ENCODE peak calls at places on chromosomes 12 and 14, in seven cellular contexts. Q, N, Z, Y, R, U and V are unnamed samples.

GRCh38 chr14:35701531-35701930 is 107.6 kb downstream of the RALGAPA1 start:
- DNase-seq in Q (no peak), R (no peak), N (no peak), U (no peak), Y (no peak), Z (no peak), V (no peak)

GRCh38 chr12:46526231-46526630 is 153.7 kb upstream of the SLC38A2 start:
- DNase-seq in Q (no peak), Z (no peak), Y (no peak), R (no peak), N (no peak), U (no peak), V (no peak)

GRCh38 chr12:54932691-54933090 is 51.9 kb downstream of the TESPA1 start:
- DNase-seq in Y (no peak), N (no peak), Z (no peak), U (no peak), Q (no peak), R (no peak), V (no peak)

GRCh38 chr12:131928080-131928764 is 854 bp upstream of the PUS1 start:
- DNase-seq in R (peak), Q (peak), N (no peak), U (no peak), Y (no peak), Z (no peak), V (no peak)

GRCh38 chr12:100661300-100661951 is 87.9 kb downstream of the GAS2L3 start:
- DNase-seq in U (no peak), Z (peak), N (peak), R (no peak), Q (no peak), Y (no peak), V (no peak)

GRCh38 chr12:123779551-123779950 is 17.4 kb downstream of the DNAH10 start:
- DNase-seq in Y (no peak), Q (no peak), N (no peak), R (no peak), Z (no peak), U (no peak), V (no peak)

GRCh38 chr14:79510659-79511058 is 700.6 kb downstream of the DIO2 start:
- DNase-seq in R (peak), Y (no peak), N (peak), U (no peak), Q (no peak), Z (no peak), V (no peak)

GRCh38 chr12:105278043-105278697 is 42.2 kb upstream of the APPL2 start:
- DNase-seq in Z (no peak), U (peak), R (no peak), Q (no peak), N (no peak), Y (no peak), V (peak)

GRCh38 chr12:65086236-65086635 is 34.9 kb downstream of the WIF1 start:
- DNase-seq in Z (no peak), Y (no peak), Q (no peak), R (no peak), N (no peak), U (no peak), V (no peak)

GRCh38 chr14:27026097-27026496 is 428.3 kb upstream of the NOVA1 start:
- DNase-seq in U (no peak), Z (no peak), R (no peak), N (no peak), Q (no peak), Y (no peak), V (no peak)

GRCh38 chr14:105876829-105877228 is 350.4 kb downstream of the TMEM121 start:
- DNase-seq in N (no peak), Y (peak), U (no peak), Q (no peak), R (no peak), Z (no peak), V (no peak)

DNA sequence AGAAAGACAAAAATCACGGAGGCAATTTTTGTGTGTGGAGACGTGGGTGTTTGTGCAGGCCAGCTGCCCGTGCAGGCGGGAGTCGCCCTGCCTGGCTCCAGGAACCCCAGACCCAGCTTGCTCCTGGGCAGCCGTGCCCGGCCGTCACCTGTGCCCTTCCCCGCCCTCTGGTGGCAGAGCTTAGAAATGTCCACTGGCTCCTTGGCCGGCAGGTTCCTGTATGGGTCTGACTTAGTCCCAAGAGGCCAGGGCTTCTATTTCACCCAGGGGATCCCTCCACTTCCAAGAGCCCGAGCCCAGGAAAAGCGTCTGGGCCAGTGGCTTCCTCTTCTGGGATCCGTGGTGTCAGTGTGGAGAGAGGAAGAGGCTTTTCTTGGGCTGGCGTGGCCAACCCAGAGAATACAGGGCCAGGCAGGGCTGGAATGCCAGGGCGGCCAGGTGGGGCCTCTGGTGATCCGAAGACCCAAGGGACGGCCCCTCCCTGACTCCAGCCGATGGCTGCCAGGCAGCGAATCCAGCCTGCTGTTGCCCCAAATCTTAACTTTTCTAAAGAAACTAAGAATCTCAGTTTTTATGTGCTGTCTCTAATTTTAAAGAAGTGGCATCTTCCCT is 120.9 kb downstream of the TMEM132C start:
- DNase-seq in Z (peak), Y (no peak), R (no peak), U (peak), Q (no peak), N (no peak), V (no peak)
- TF ChIP-seq CTCF in Z (peak), Y (no peak), R (no peak), U (peak), Q (no peak), N (peak), V (peak)

DNA sequence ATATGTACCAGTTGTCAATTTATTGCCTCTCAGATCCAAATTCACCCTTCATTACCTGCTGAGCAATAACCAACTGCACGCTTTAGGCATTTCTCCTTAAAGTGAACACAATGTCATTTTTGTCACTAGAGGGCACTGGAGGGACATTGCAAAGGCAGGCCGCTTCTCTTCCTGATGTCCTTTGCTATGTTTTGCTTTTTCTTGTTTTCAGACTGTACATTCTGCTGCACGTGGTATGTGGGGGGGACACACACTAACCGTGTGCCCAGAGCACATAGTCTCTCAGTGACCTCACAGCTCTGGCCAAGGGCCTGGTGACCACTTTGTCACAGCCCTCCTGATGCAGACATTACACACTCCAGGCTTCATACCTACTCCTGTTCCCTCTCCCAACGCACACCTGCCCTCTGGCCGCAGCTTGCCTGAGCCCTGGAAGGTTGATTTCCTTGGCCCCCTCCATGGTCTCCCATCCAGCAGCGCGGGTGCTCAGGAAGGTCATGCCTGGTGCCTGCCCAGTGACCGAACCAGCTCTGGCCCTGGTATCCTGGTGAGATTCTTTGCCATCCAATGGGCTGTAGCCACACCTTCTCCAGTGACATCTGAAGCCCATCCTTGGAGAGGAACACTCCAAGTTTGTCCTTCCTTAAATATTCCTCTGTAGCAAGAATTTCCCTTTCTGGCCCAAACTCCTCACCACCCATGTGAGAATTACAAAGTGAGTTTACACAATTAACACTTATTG is 39.9 kb downstream of the MYO1H start:
- DNase-seq in Z (peak), U (no peak), R (peak), Y (no peak), N (peak), Q (peak), V (no peak)
- TF ChIP-seq CTCF in Z (peak), U (peak), R (peak), Y (no peak), N (peak), Q (peak), V (peak)

GRCh38 chr12:52020539-52021336 is 14.0 kb downstream of the TAMALIN start:
- DNase-seq in N (peak), Z (peak), R (peak), Y (peak), U (peak), Q (no peak), V (no peak)
- TF ChIP-seq CTCF in N (peak), Z (peak), R (peak), Y (peak), U (peak), Q (peak), V (peak)

GRCh38 chr14:104036250-104036649 is 49.2 kb upstream of the ASPG start:
- DNase-seq in Z (no peak), R (no peak), N (no peak), Q (no peak), U (no peak), Y (no peak), V (no peak)
- TF ChIP-seq CTCF in Z (no peak), R (no peak), N (no peak), Q (no peak), U (no peak), Y (no peak), V (no peak)

GRCh38 chr12:66143868-66144267 is 13.3 kb upstream of the LLPH start:
- DNase-seq in U (no peak), Q (no peak), Z (no peak), N (no peak), Y (no peak), R (no peak), V (no peak)

GRCh38 chr12:66144796-66145754 is 14.5 kb upstream of the LLPH start:
- DNase-seq in N (peak), Z (no peak), Y (no peak), U (peak), R (peak), Q (peak), V (no peak)

GRCh38 chr12:66152732-66153131 is 17.1 kb downstream of the TMBIM4 start:
- DNase-seq in Y (no peak), Q (no peak), Z (no peak), U (no peak), N (no peak), R (peak), V (no peak)

GRCh38 chr12:66154776-66155175 is 15.0 kb downstream of the TMBIM4 start:
- DNase-seq in Q (no peak), N (no peak), Z (no peak), R (peak), Y (no peak), U (no peak), V (no peak)

DNA sequence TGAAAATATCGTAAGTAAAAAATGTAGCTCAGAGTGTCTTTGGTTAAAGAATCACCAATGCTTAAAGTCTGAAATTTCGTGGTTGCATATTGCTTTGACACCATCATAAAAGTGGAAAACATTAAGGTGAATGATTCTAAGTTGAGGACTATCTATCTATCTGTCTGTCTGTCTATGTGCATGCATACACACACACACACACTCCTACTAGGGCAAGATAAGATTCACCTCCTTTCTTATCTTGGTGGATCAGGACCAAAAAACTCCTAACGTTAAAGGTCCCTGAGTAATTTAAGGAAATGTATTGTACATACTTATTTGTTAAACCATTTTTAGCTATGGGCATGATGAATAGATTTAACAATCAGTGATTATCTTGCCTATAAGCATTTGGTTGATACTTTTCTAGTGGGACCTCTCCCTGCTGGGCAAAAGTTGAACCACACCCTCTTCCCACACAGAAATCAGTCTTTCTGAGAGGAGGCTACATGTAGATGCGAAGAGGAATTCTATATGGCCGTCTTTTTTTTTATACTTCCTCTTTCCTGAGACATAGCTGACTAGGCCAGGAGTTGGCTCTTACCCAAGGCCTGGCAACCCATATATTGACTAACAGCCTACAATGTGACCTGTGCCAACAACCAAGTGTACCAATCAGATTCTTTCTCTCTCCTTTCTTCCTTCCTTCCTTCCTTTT is 19.3 kb upstream of the LLPH start:
- DNase-seq in N (no peak), R (no peak), Q (no peak), Z (no peak), Y (no peak), U (peak), V (no peak)
- TF ChIP-seq CTCF in N (no peak), R (no peak), Q (no peak), Z (no peak), Y (no peak), U (no peak), V (peak)

GRCh38 chr14:76550534-76550933 is 174.6 kb downstream of the ESRRB start:
- DNase-seq in Y (no peak), Q (no peak), N (no peak), U (no peak), R (no peak), Z (no peak), V (no peak)
- TF ChIP-seq CTCF in Y (no peak), Q (no peak), N (no peak), U (no peak), R (no peak), Z (no peak), V (no peak)